ENCODE peak calls at places on chromosomes 7 and 10, in nine cellular contexts. V is caudate nucleus; H is GM06990; U is kidney glomerular epithelial cell; M is lower lobe of right lung; O is amygdala; D is hepatic stellate cell; A is activated effector memory CD4-positive, alpha-beta T cell treated with Interleukin-2 at 50 U/mL for 16 hours; I is fibroblast of the aortic adventitia. E is an unnamed sample.

GRCh38 chr7:155806096-155806871 is 6.0 kb downstream of the SHH start:
- DNase-seq in V (no peak), H (no peak), U (no peak), M (no peak), O (no peak), D (peak; percentile 38), A (no peak), I (no peak), E (peak; percentile 35)

GRCh38 chr7:116399808-116400207 is 99.7 kb upstream of the CAV2 start:
- DNase-seq in V (no peak), H (no peak), U (peak; percentile 91), M (no peak), O (no peak), D (no peak), A (no peak), I (peak; percentile 60), E (peak; percentile 28)

GRCh38 chr10:48531486-48531885 is 73.4 kb downstream of the ARHGAP22 start:
- DNase-seq in V (no peak), H (no peak), U (no peak), M (no peak), O (no peak), D (no peak), A (no peak), I (no peak), E (no peak)

GRCh38 chr10:31318382-31318853 is 598 bp upstream of the ZEB1 start:
- DNase-seq in V (no peak), H (peak; percentile 85), U (peak; percentile 74), M (no peak), O (no peak), D (peak; percentile 61), A (peak; percentile 62), I (peak; percentile 81), E (peak; percentile 74)

GRCh38 chr7:33870120-33870519 is 35.2 kb upstream of the BMPER start:
- DNase-seq in V (no peak), H (no peak), U (no peak), M (no peak), O (no peak), D (no peak), A (no peak), I (no peak), E (no peak)

GRCh38 chr7:66250711-66251110 is 45.6 kb downstream of the TPST1 start:
- DNase-seq in V (no peak), H (no peak), U (peak; percentile 90), M (no peak), O (no peak), D (no peak), A (no peak), I (peak; percentile 92), E (no peak)

GRCh38 chr10:99917963-99918825 is 91.6 kb downstream of the DNMBP start:
- DNase-seq in V (no peak), H (no peak), U (peak; percentile 49), M (no peak), O (no peak), D (peak; percentile 69), A (no peak), I (peak; percentile 61), E (peak; percentile 87)

GRCh38 chr10:97278491-97278989 is 13.9 kb downstream of the ARHGAP19 start:
- DNase-seq in V (no peak), H (peak; percentile 41), U (peak; percentile 56), M (no peak), O (no peak), D (peak; percentile 57), A (no peak), I (peak; percentile 97), E (peak; percentile 63)

GRCh38 chr7:37052673-37053072 is 328.4 kb upstream of the AOAH start:
- DNase-seq in V (no peak), H (no peak), U (peak; percentile 12), M (no peak), O (no peak), D (no peak), A (no peak), I (peak; percentile 28), E (peak; percentile 73)

E was measured in cardiac muscle cell.